ENCODE peak calls at places on chromosomes 7 and 10, in four cellular contexts. G, S, U and H are unnamed samples.

GRCh38 chr10:29876008-29876555 is 183.3 kb downstream of the JCAD start:
- DNase-seq in G (no peak), S (no peak), U (no peak), H (no peak)

GRCh38 chr7:139915864-139916716 is 87.0 kb downstream of the TBXAS1 start:
- DNase-seq in G (peak), S (peak), U (peak), H (peak)

GRCh38 chr7:95327356-95327755 is 3.0 kb upstream of the PON1 start:
- DNase-seq in G (no peak), S (no peak), U (no peak), H (no peak)

GRCh38 chr7:49037348-49038210 is 113.2 kb downstream of the CDC14C start:
- DNase-seq in G (no peak), S (no peak), U (no peak), H (no peak)

GRCh38 chr7:467393-467828 is 52.2 kb downstream of the PDGFA start:
- DNase-seq in G (no peak), S (no peak), U (no peak), H (no peak)

GRCh38 chr7:136923111-136923510 is 54.7 kb downstream of the CHRM2 start:
- DNase-seq in G (no peak), S (no peak), U (peak), H (no peak)

GRCh38 chr10:34835908-34836558 is 20.9 kb upstream of the PARD3 start:
- DNase-seq in G (no peak), S (no peak), U (no peak), H (no peak)

GRCh38 chr7:46747222-46747621 is 826.1 kb upstream of the IGFBP3 start:
- DNase-seq in G (no peak), S (no peak), U (no peak), H (no peak)

GRCh38 chr10:87054373-87055295 is 34.5 kb downstream of the FAM25A start:
- DNase-seq in G (no peak), S (no peak), U (peak), H (peak)

GRCh38 chr10:126110434-126110833 is 214.1 kb downstream of the FANK1 start:
- DNase-seq in G (no peak), S (no peak), U (peak), H (peak)

GRCh38 chr7:121544726-121545125 is 148.6 kb upstream of the FAM3C start:
- DNase-seq in G (no peak), S (peak), U (peak), H (peak)

GRCh38 chr10:22437620-22438588 is 92.6 kb downstream of the SPAG6 start:
- DNase-seq in G (no peak), S (peak), U (peak), H (no peak)

GRCh38 chr10:22435650-22436049 is 90.4 kb downstream of the SPAG6 start:
- DNase-seq in G (no peak), S (no peak), U (no peak), H (no peak)

GRCh38 chr10:22436526-22436892 is 91.2 kb downstream of the SPAG6 start:
- DNase-seq in G (no peak), S (no peak), U (no peak), H (no peak)

GRCh38 chr10:22438714-22439113 is 93.4 kb downstream of the SPAG6 start:
- DNase-seq in G (no peak), S (no peak), U (no peak), H (no peak)

GRCh38 chr10:22436893-22437619 is 91.8 kb downstream of the SPAG6 start:
- DNase-seq in G (peak), S (peak), U (peak), H (peak)
- TF ChIP-seq CTCF in G (no peak), S (no peak), U (no peak), H (no peak)

DNA sequence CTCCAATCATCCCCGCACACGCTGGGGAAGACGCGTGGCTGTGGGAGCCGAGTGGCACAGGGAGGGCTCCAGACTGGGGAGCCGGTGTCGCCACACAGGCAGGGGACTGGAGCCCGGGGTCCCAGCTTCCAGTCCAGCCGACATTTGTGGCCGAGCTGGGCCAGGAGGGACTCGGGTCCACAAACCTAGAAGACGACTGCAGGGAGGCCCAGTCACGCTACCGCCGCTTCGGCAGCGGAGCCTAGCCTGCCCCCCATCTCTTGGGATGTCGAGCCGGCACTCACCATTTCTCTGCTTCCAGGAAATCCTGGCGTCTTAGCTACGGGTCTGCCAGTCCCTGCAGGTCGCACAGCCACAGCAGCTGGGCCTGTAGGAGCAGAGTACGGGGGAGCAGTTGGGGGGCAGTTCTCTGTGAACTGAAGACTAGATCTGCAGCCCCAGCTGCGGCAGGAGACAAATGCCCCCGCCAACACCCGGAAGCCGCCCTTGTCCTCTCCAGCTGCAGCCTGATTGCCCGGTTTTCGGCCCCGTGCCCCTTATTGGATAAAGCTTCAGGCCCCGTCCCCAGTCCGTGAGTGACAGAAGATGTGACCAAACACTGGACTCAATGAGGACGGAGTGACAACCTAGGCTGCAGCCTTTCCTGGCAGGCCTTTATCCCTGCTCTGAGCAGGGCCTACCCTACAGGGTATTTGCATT is 270.7 kb downstream of the ZNF33B start:
- DNase-seq in G (peak), S (peak), U (peak), H (peak)
- H3K4me3 ChIP-seq in G (peak), S (peak), U (peak), H (peak)

GRCh38 chr7:143287935-143288826 is at the start of gene CASP2:
- DNase-seq in G (peak), S (peak), U (peak), H (peak)
- TF ChIP-seq CTCF in G (peak), S (peak), U (peak), H (peak)

GRCh38 chr10:63627881-63628296 is 106.7 kb downstream of the REEP3 start:
- DNase-seq in G (no peak), S (no peak), U (no peak), H (no peak)
- H3K4me3 ChIP-seq in G (no peak), S (no peak), U (no peak), H (no peak)

GRCh38 chr10:110209926-110210662 is 2.7 kb downstream of the MXI1 start:
- DNase-seq in G (peak), S (peak), U (peak), H (peak)

GRCh38 chr10:110209399-110209925 is 2.1 kb downstream of the MXI1 start:
- DNase-seq in G (no peak), S (peak), U (peak), H (peak)

GRCh38 chr10:110211455-110211843 is 4.0 kb downstream of the MXI1 start:
- DNase-seq in G (no peak), S (no peak), U (no peak), H (no peak)

GRCh38 chr10:110212119-110213006 is 5.0 kb downstream of the MXI1 start:
- DNase-seq in G (peak), S (no peak), U (no peak), H (peak)

DNA sequence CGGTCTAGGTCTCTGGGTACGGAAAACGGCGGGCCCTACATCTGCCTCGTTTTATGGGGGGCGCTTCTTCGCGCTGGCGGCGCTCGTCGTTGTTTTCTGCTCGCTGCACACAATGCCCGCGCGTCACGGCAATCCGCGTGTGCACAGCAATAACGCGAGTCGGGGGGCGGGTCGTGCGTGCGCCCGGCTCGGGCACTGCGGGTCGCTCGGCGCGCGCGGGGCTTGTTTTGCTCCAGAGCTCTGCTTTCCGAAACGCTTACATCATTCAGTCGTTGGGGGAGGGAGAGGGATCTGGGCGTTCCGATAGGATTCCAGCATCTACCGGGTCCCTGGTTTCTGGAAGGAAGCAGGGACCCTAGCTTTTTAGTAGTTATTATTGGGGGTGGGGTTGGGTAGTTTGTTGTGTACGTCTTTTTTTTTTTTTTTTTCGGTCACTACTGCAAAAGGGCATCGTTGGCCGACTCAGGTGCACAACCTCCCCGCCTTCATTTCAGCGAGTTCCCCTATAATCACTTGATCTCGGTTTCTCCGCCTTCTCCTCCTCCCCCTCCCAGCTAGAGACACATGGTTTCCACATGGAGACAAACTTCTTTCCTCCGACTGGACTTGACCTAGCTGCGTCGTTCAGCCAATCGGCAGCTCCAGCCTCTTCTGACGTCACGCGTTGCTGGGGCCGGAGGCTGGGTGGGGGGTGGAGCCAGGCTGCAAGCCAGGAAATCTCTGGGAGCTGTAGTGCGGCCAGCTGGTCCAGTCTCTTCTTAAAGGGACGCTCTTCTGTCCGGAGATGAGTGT is 3.5 kb downstream of the MXI1 start:
- DNase-seq in G (peak), S (peak), U (peak), H (peak)
- TF ChIP-seq CTCF in G (no peak), S (no peak), U (no peak), H (no peak)

GRCh38 chr7:5550831-5551230 is 127.2 kb upstream of the TNRC18 start:
- DNase-seq in G (no peak), S (no peak), U (no peak), H (no peak)

GRCh38 chr7:5553298-5553877 is 129.8 kb upstream of the TNRC18 start:
- DNase-seq in G (peak), S (no peak), U (no peak), H (no peak)

GRCh38 chr7:5557920-5558401 is 134.3 kb upstream of the TNRC18 start:
- DNase-seq in G (peak), S (peak), U (peak), H (no peak)

GRCh38 chr7:5552123-5552522 is 128.5 kb upstream of the TNRC18 start:
- DNase-seq in G (no peak), S (no peak), U (no peak), H (no peak)

DNA sequence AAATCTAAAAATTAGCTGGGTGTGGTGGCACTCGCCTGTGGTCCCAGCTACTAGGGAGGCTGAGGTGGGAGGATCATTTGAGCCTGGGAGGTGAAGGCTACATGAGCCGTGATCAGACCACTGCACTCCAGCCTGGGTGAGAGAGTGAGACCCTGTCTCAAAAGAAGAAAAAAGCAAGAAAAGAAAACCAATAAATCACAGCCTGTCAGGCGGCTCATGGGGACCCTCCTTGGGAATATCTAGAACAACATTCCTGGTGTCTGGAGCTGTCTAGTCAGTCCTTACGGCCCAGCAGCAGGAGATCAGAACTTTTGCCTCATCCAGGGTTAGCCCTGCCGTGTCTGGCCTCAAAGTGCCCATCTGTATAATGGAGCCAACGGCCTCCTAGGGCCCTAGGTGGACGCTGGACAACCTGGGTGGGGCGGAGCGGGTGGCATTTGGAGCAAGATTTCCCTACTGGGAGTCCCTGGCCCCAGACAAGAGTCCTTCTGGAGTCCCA is 130.7 kb upstream of the TNRC18 start:
- DNase-seq in G (no peak), S (no peak), U (no peak), H (no peak)
- H3K4me3 ChIP-seq in G (no peak), S (no peak), U (no peak), H (no peak)

DNA sequence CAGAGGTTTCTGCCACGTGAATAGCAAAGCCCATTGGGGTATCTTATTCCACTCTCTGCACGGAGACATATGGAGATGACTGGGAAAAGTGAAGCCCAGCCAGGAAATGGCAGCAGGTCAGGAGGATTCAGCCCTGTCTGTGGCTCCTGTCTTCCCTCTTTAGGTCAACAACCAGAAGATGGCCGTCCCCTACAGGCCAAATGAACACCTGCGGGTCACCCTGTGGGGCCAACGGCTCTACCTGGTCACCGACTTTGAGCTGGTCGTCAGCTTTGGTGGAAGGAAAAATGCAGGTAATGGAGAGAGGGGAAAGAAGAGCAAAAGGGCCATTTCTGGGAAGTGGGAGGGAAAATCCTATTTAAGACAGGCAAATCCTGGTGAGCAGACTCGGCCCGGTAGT is 38.3 kb downstream of the EPHB4 start:
- DNase-seq in G (no peak), S (no peak), U (no peak), H (no peak)
- TF ChIP-seq CTCF in G (no peak), S (no peak), U (no peak), H (no peak)

GRCh38 chr10:60138842-60139241 is 232.5 kb upstream of the CCDC6 start:
- DNase-seq in G (no peak), S (no peak), U (no peak), H (no peak)

GRCh38 chr10:60138026-60138425 is 231.7 kb upstream of the CCDC6 start:
- DNase-seq in G (no peak), S (no peak), U (no peak), H (no peak)

GRCh38 chr10:60139798-60140566 is 233.6 kb upstream of the CCDC6 start:
- DNase-seq in G (no peak), S (peak), U (peak), H (peak)

GRCh38 chr10:60140681-60141632 is 234.6 kb upstream of the CCDC6 start:
- DNase-seq in G (peak), S (peak), U (peak), H (peak)

GRCh38 chr10:60139290-60139689 is 232.9 kb upstream of the CCDC6 start:
- DNase-seq in G (no peak), S (no peak), U (no peak), H (no peak)
- H3K4me3 ChIP-seq in G (peak), S (no peak), U (no peak), H (no peak)

GRCh38 chr10:70380350-70381135 is 1.9 kb downstream of the LRRC20 start:
- DNase-seq in G (no peak), S (no peak), U (no peak), H (no peak)

GRCh38 chr10:70378122-70378521 is 4.3 kb downstream of the LRRC20 start:
- DNase-seq in G (no peak), S (peak), U (peak), H (peak)

GRCh38 chr10:70379581-70380176 is 2.7 kb downstream of the LRRC20 start:
- DNase-seq in G (no peak), S (no peak), U (no peak), H (no peak)

GRCh38 chr10:70376436-70377378 is 5.7 kb downstream of the LRRC20 start:
- DNase-seq in G (no peak), S (no peak), U (no peak), H (peak)

DNA sequence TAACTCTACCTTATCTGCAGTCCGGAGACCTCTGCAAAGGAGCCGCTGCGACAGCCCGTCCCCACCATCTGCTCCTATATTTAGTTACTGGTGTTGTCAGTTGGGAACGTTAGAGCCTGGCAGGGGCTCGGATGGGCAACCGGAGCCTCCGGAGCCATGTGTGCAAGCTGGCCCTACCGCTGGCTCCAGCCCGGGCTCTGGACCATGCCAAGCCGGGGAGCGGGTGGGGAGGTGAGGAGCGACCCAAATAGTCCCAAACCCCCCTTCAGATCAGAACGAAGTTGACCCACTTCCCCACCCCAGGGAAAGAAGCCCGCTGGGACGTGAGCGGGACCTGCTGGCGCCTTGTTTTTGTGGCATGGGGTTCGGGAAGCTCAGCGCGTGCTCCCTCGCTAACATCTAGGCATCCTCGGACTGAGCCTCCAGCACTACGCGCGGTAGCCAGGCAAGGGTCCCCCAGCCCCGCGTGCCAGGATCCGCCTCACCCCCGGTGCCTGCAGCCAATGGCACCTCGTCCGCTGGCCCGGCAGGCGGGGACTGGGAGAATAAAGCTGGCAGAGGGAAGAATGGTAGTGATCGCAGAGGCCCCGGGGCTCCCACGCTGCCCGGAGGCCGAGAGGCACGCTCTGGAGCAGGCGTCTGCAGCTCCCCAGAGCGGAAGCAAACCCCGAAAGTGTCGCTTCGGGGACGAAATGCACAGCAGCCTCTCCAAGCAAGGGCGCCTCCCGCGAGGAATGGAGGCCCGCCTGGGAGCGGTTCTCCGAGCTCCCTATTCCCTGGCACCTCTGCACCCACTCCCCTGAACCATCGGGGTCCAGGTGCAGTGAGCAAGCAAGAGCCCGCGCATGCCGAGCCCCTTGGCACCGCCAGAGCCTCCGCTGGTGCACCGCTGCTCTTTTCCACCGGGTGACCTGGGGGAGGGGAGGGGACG is 669 bp downstream of the LRRC20 start:
- DNase-seq in G (peak), S (no peak), U (peak), H (no peak)
- TF ChIP-seq CTCF in G (no peak), S (no peak), U (no peak), H (no peak)

GRCh38 chr7:122887848-122888247 is 1.6 kb upstream of the CADPS2 start:
- DNase-seq in G (no peak), S (no peak), U (no peak), H (no peak)

GRCh38 chr7:122885583-122886356 is 490 bp downstream of the CADPS2 start:
- DNase-seq in G (peak), S (peak), U (no peak), H (peak)

GRCh38 chr7:122886357-122887081 is at the start of gene CADPS2:
- DNase-seq in G (peak), S (peak), U (peak), H (peak)

GRCh38 chr7:122889116-122889515 is 2.9 kb upstream of the CADPS2 start:
- DNase-seq in G (no peak), S (no peak), U (no peak), H (no peak)

DNA sequence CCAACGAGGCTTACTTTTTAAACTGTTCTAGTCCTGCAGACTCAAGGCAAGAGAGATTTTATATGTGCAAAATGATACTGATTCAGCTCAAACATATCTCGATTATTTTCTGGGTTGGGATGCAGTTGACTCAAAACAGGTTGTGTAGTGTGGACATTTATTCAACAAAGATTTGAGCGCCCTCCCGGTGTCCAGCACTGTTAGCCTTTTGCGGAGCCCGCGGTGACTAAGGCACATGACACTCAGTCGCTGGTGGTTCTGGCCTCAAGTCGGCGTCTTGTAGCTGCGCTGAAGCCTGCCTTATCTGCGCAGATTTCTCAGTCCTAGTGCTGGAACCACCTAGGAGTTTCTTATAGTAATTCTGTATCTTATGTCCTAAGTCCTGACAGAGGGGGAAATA is 938 bp upstream of the CADPS2 start:
- DNase-seq in G (peak), S (peak), U (peak), H (peak)
- H3K4me3 ChIP-seq in G (peak), S (peak), U (no peak), H (peak)